ENCODE peak calls at places on chromosomes 4 and X, in seven cellular contexts. X, U, Q, C, O, E and P are unnamed samples.
A peak's percentile ranks its signal among the peaks of the same experiment; 100 is the strongest.

GRCh38 chrX:16060252-16060651 is 63.1 kb upstream of the GRPR start:
- DNase-seq in U (no peak), O (no peak), Q (no peak), X (no peak), E (no peak), C (no peak), P (no peak)

GRCh38 chr4:88159137-88159725 is 792 bp upstream of the ABCG2 start:
- DNase-seq in E (peak; percentile 44), Q (no peak), O (no peak), C (no peak), X (no peak), U (peak; percentile 75), P (peak; percentile 53)

GRCh38 chrX:17923546-17923945 is 62.4 kb upstream of the RAI2 start:
- DNase-seq in X (no peak), C (peak; percentile 1), O (no peak), U (no peak), E (no peak), Q (no peak), P (no peak)

GRCh38 chr4:42519803-42520417 is 122.6 kb downstream of the SHISA3 start:
- DNase-seq in U (no peak), C (peak; percentile 65), E (peak; percentile 12), X (peak; percentile 43), Q (peak; percentile 73), O (peak; percentile 51), P (peak; percentile 63)

GRCh38 chrX:110318664-110318968 is 731 bp upstream of the AMMECR1 start:
- DNase-seq in C (no peak), E (no peak), X (no peak), O (no peak), U (no peak), Q (no peak), P (no peak)

GRCh38 chrX:68940601-68941000 is 111.8 kb downstream of the EFNB1 start:
- DNase-seq in C (no peak), X (no peak), E (no peak), Q (no peak), O (no peak), U (no peak), P (no peak)

GRCh38 chr4:140857111-140857510 is 100.9 kb upstream of the TBC1D9 start:
- DNase-seq in O (no peak), E (no peak), U (no peak), C (peak; percentile 6), X (no peak), Q (no peak), P (no peak)

GRCh38 chr4:109334129-109334528 is 31.7 kb upstream of the COL25A1 start:
- DNase-seq in X (no peak), E (no peak), O (no peak), C (no peak), Q (no peak), U (no peak), P (no peak)

GRCh38 chr4:74096265-74096980 is 2.6 kb downstream of the CXCL2 start:
- DNase-seq in E (no peak), C (no peak), U (no peak), Q (peak; percentile 89), O (no peak), X (no peak), P (no peak)

GRCh38 chr4:140257461-140258305 is 103.7 kb upstream of the MAML3 start:
- DNase-seq in O (no peak), C (no peak), E (no peak), U (no peak), Q (peak; percentile 22), X (no peak), P (peak; percentile 72)

GRCh38 chr4:83308672-83309071 is 24.1 kb upstream of the COQ2 start:
- DNase-seq in E (no peak), Q (no peak), X (no peak), C (no peak), O (no peak), U (no peak), P (peak; percentile 18)

GRCh38 chrX:9197231-9197630 is 163.3 kb upstream of the FAM9B start:
- DNase-seq in X (no peak), U (no peak), O (no peak), E (no peak), Q (peak; percentile 21), C (no peak), P (peak; percentile 44)

GRCh38 chr4:146638801-146639351 is at the start of gene POU4F2:
- DNase-seq in E (no peak), Q (peak; percentile 11), U (peak; percentile 64), C (no peak), X (no peak), O (no peak), P (no peak)

GRCh38 chr4:6414578-6414977 is 57.8 kb downstream of the PPP2R2C start:
- DNase-seq in X (no peak), U (no peak), Q (no peak), O (no peak), E (no peak), C (no peak), P (no peak)

GRCh38 chr4:78656968-78657445 is 105.4 kb downstream of the ANXA3 start:
- DNase-seq in X (peak; percentile 29), C (peak; percentile 86), O (no peak), U (no peak), Q (peak; percentile 17), E (no peak), P (no peak)
- H3K4me3 ChIP-seq in X (no peak overlapping the region), C (peak overlapping the region; percentile 35), O (no peak overlapping the region), U (no peak overlapping the region), Q (no peak overlapping the region), E (no peak overlapping the region), P (no peak overlapping the region)

DNA sequence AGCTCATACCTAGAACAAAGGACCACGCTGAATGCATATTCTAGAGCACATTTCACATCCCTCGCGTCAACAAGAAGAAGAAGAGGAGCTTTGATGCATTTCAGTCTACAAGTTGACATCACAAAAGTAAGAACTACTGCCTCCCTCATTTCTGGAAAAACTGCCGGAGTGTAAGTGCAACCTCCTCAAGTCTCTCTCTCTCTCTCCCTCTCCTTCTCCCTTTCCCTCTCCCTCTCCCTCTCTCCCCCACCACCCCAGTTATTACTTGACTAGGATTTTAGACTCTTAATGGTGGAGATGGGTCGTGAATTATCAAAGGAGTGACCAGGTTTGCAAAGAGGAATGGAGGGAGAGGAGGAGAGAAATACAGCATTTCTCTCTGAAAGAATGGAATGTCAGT is 1.4 kb upstream of the IRS4 start:
- DNase-seq in E (no peak), U (no peak), X (no peak), Q (no peak), C (no peak), O (no peak), P (no peak)
- H3K4me3 ChIP-seq in E (no peak overlapping the region), U (no peak overlapping the region), X (no peak overlapping the region), Q (no peak overlapping the region), C (no peak overlapping the region), O (peak overlapping the region; percentile 83), P (no peak overlapping the region)

DNA sequence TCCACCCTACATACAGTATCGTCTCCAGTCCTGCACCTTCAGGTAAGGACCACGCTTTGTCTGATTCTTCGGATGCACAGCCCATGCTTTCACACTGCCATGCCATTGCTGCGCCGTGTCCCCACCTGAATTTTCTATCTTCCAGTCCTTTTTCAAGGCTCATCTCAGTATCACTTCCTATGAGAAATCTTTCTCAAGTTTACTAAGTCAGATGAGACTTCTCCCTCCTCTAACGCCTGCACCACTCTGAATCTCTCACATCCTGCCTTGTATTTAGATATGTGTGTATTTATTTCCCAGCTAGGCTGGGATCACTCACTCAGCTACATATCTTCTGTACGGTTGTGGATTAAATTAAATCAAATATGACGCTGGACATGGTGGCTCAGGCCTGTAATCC is 116.8 kb downstream of the SMIM20 start:
- DNase-seq in E (no peak), U (no peak), C (no peak), X (no peak), Q (no peak), O (no peak), P (no peak)
- H3K4me3 ChIP-seq in E (no peak overlapping the region), U (no peak overlapping the region), C (no peak overlapping the region), X (no peak overlapping the region), Q (no peak overlapping the region), O (no peak overlapping the region), P (no peak overlapping the region)

GRCh38 chrX:30308263-30309138 is 689 bp downstream of the NR0B1 start:
- DNase-seq in E (no peak), Q (peak; percentile 16), U (no peak), C (no peak), X (no peak), O (peak; percentile 9), P (no peak)
- H3K4me3 ChIP-seq in E (no peak overlapping the region), Q (no peak overlapping the region), U (no peak overlapping the region), C (no peak overlapping the region), X (no peak overlapping the region), O (peak overlapping the region; percentile 81), P (peak overlapping the region; percentile 45)